ENCODE peak calls at places on chromosomes 12 and 14, in five cellular contexts. F is endodermal cell, B is WTC11, T is mucosa of descending colon, P is thyroid gland. I is an unnamed sample.

GRCh38 chr14:83164016-83164415 is 1630.4 kb upstream of the SEL1L start:
- DNase-seq in F (no peak), B (no peak), T (no peak), P (no peak), I (no peak)

GRCh38 chr12:89373772-89374572 is 21.7 kb upstream of the DUSP6 start:
- DNase-seq in F (no peak), B (no peak), T (no peak), P (no peak), I (no peak)

GRCh38 chr12:92759634-92760268 is 57.0 kb downstream of the PLEKHG7 start:
- DNase-seq in F (no peak), B (no peak), T (no peak), P (no peak), I (no peak)

GRCh38 chr14:100533647-100534485 is 53.4 kb downstream of the BEGAIN start:
- DNase-seq in F (no peak), B (peak), T (peak), P (peak), I (peak)

GRCh38 chr12:117527480-117527857 is 166.0 kb upstream of the NOS1 start:
- DNase-seq in F (no peak), B (no peak), T (no peak), P (peak), I (no peak)

GRCh38 chr14:101183376-101184103 is 280.0 kb upstream of the RTL1 start:
- DNase-seq in F (peak), B (peak), T (no peak), P (no peak), I (peak)

GRCh38 chr12:5789469-5789968 is 155.5 kb downstream of the ANO2 start:
- DNase-seq in F (peak), B (no peak), T (no peak), P (peak), I (no peak)

GRCh38 chr14:83863042-83863441 is 1666.9 kb upstream of the FLRT2 start:
- DNase-seq in F (no peak), B (no peak), T (no peak), P (no peak), I (no peak)

GRCh38 chr12:64608901-64609542 is 1.3 kb upstream of the RASSF3 start:
- DNase-seq in F (peak), B (no peak), T (peak), P (peak), I (no peak)

GRCh38 chr12:31008241-31008711 is 65.4 kb upstream of the DDX11 start:
- DNase-seq in F (no peak), B (peak), T (no peak), P (no peak), I (no peak)

GRCh38 chr12:22624573-22624907 is 431 bp upstream of the ETNK1 start:
- DNase-seq in F (no peak), B (no peak), T (no peak), P (no peak), I (no peak)

GRCh38 chr12:97476255-97476654 is 13.7 kb downstream of the RMST start:
- DNase-seq in F (no peak), B (no peak), T (no peak), P (peak), I (no peak)

GRCh38 chr14:89549381-89550102 is 132.5 kb upstream of the FOXN3 start:
- DNase-seq in F (no peak), B (no peak), T (no peak), P (no peak), I (no peak)

GRCh38 chr12:58364389-58365086 is 423.2 kb downstream of the ATP23 start:
- DNase-seq in F (no peak), B (no peak), T (no peak), P (peak), I (no peak)

GRCh38 chr12:91974541-91974940 is 171.1 kb downstream of the BTG1 start:
- DNase-seq in F (no peak), B (no peak), T (no peak), P (no peak), I (no peak)

GRCh38 chr12:102480401-102480800 is at the start of gene IGF1:
- DNase-seq in F (no peak), B (no peak), T (no peak), P (no peak), I (no peak)

GRCh38 chr14:29906256-29906885 is 21.3 kb downstream of the PRKD1 start:
- DNase-seq in F (no peak), B (no peak), T (no peak), P (peak), I (no peak)

GRCh38 chr12:95143784-95144205 is 70.4 kb upstream of the NR2C1 start:
- DNase-seq in F (peak), B (no peak), T (no peak), P (no peak), I (no peak)
- TF ChIP-seq CTCF in F (no peak), B (no peak), T (no peak), P (no peak), I (no peak)

DNA sequence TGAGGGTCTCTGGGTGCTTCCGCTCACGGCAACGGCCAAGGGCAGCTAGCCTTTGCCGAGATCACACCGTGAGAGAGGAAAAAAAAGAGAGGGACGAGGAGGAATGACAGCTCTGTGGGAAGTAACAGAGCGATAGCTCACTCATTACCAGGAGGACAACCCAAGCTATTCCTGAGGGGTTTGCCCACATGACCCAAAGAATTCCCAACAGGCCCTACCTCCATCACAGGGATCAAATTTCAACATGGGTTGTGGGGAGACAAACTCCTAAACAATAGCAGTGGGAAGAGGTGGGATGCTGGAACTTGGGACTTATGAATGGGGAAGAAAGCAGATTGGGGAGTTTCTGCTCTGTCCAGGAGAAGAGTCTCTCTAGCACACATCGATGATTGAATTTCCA is 180.6 kb downstream of the LRRK2 start:
- DNase-seq in F (peak), B (no peak), T (no peak), P (no peak), I (no peak)
- TF ChIP-seq CTCF in F (no peak), B (no peak), T (no peak), P (no peak), I (no peak)

GRCh38 chr14:69424139-69424923 is 25.8 kb downstream of the SLC39A9 start:
- DNase-seq in F (no peak), B (no peak), T (no peak), P (no peak), I (no peak)
- TF ChIP-seq CTCF in F (no peak), B (no peak), T (no peak), P (no peak), I (no peak)

GRCh38 chr12:76878045-76878898 is 547 bp downstream of the CSRP2 start:
- DNase-seq in F (peak), B (peak), T (peak), P (peak), I (peak)

GRCh38 chr12:76880156-76881023 is 1.6 kb upstream of the CSRP2 start:
- DNase-seq in F (no peak), B (no peak), T (no peak), P (no peak), I (no peak)

GRCh38 chr12:76879710-76880025 is 849 bp upstream of the CSRP2 start:
- DNase-seq in F (no peak), B (no peak), T (no peak), P (peak), I (no peak)

GRCh38 chr12:76881152-76881551 is 2.3 kb upstream of the CSRP2 start:
- DNase-seq in F (no peak), B (no peak), T (no peak), P (no peak), I (no peak)

GRCh38 chr12:76878899-76879709 is at the start of gene CSRP2:
- DNase-seq in F (peak), B (peak), T (peak), P (peak), I (peak)
- TF ChIP-seq CTCF in F (peak), B (no peak), T (no peak), P (no peak), I (peak)

DNA sequence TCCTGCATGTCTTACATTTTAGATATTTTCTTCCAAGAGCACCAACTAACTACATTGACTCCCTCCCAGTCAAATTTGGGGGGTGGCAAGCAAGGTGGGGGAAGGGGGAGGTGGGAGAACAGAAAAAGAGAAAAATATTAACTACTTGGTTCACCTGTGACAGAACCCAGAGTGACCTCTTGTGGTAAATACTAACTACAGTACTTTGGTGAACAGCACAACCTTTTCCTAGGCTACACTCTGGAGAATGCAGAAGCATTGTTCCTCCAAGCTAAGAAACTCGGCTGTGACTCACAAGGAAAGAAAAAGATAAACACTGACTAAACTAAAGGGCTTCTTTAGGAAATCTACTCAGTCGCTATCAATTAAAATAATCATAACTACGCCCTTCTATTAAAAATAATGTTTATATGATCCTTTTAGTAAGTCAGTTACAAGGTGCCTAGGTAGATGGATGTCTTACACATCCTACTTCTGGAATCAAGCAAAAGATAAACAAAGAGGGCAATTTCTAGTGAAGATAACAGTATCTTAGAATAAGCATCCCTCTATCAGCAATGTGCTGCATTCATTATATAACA is 5.4 kb downstream of the KCNH5 start:
- DNase-seq in F (peak), B (no peak), T (no peak), P (no peak), I (no peak)
- TF ChIP-seq CTCF in F (peak), B (no peak), T (no peak), P (no peak), I (peak)

GRCh38 chr12:49069507-49070346 is at the start of gene RHEBL1:
- DNase-seq in F (peak), B (peak), T (peak), P (peak), I (peak)
- TF ChIP-seq CTCF in F (peak), B (no peak), T (no peak), P (no peak), I (no peak)

GRCh38 chr12:96399081-96399918 is 939 bp downstream of the CDK17 start:
- DNase-seq in F (peak), B (peak), T (peak), P (peak), I (peak)
- TF ChIP-seq CTCF in F (no peak), B (no peak), T (no peak), P (no peak), I (no peak)

I was measured in type B pancreatic cell.